ENCODE peak calls at places on chromosome 6, in six cellular contexts. S is WTC11, Z is A549, H is H1, P is K562, N is HepG2. L is an unnamed sample.
A peak's percentile ranks its signal among the peaks of the same experiment; 100 is the strongest.

GRCh38 chr6:106181664-106182418 is 95.7 kb downstream of the PRDM1 start:
- DNase-seq in H (no peak), Z (peak; percentile 17), P (no peak), N (no peak), S (no peak), L (no peak)

GRCh38 chr6:111838749-111839484 is 34.3 kb downstream of the FYN start:
- DNase-seq in H (no peak), S (no peak), N (no peak), Z (no peak), P (no peak), L (no peak)

GRCh38 chr6:72151742-72152141 is 265.4 kb downstream of the RIMS1 start:
- DNase-seq in H (no peak), S (no peak), P (no peak), N (no peak), Z (no peak), L (no peak)

GRCh38 chr6:149014631-149015171 is 267.9 kb downstream of the UST start:
- DNase-seq in Z (no peak), P (no peak), S (peak; percentile 65), N (no peak), H (peak; percentile 80), L (no peak)

GRCh38 chr6:30719356-30719755 is 796 bp upstream of the TUBB start:
- DNase-seq in H (no peak), N (no peak), P (no peak), S (no peak), Z (no peak), L (no peak)

GRCh38 chr6:36128073-36128472 is 2.2 kb upstream of the MAPK13 start:
- DNase-seq in S (no peak), P (no peak), H (no peak), N (no peak), Z (no peak), L (no peak)

GRCh38 chr6:129767776-129768490 is 58.0 kb upstream of the ARHGAP18 start:
- DNase-seq in Z (no peak), S (no peak), N (no peak), P (no peak), H (no peak), L (no peak)

GRCh38 chr6:35262596-35262995 is 3.1 kb downstream of the ZNF76 start:
- DNase-seq in Z (no peak), P (no peak), N (no peak), S (no peak), H (no peak), L (no peak)

GRCh38 chr6:99282479-99283062 is 66.9 kb downstream of the FAXC start:
- DNase-seq in N (no peak), P (no peak), S (no peak), H (no peak), Z (peak; percentile 10), L (peak; percentile 23)

GRCh38 chr6:10310826-10311225 is 104.0 kb downstream of the TFAP2A start:
- DNase-seq in N (no peak), H (no peak), Z (no peak), P (no peak), S (no peak), L (no peak)

GRCh38 chr6:29633532-29633901 is 534 bp upstream of the GABBR1 start:
- DNase-seq in H (no peak), Z (no peak), P (no peak), S (no peak), N (no peak), L (no peak)

GRCh38 chr6:4316867-4317400 is 181.6 kb upstream of the ECI2 start:
- DNase-seq in Z (peak; percentile 45), N (no peak), S (no peak), P (no peak), H (no peak), L (peak; percentile 91)

GRCh38 chr6:159758031-159759001 is 3.5 kb upstream of the ACAT2 start:
- DNase-seq in P (no peak), Z (peak; percentile 33), S (no peak), H (no peak), N (peak; percentile 68), L (no peak)

GRCh38 chr6:24899647-24900325 is 36.0 kb downstream of the RIPOR2 start:
- DNase-seq in H (no peak), N (no peak), Z (no peak), S (no peak), P (no peak), L (no peak)
- TF ChIP-seq JUN in H (no peak), N (no peak), Z (no peak), S (no peak), P (no peak), L (no peak)

GRCh38 chr6:44057931-44058616 is 69.2 kb downstream of the MRPL14 start:
- DNase-seq in Z (no peak), H (no peak), N (no peak), P (no peak), S (no peak), L (no peak)
- TF ChIP-seq JUN in Z (no peak), H (no peak), N (no peak), P (no peak), S (no peak), L (no peak)

DNA sequence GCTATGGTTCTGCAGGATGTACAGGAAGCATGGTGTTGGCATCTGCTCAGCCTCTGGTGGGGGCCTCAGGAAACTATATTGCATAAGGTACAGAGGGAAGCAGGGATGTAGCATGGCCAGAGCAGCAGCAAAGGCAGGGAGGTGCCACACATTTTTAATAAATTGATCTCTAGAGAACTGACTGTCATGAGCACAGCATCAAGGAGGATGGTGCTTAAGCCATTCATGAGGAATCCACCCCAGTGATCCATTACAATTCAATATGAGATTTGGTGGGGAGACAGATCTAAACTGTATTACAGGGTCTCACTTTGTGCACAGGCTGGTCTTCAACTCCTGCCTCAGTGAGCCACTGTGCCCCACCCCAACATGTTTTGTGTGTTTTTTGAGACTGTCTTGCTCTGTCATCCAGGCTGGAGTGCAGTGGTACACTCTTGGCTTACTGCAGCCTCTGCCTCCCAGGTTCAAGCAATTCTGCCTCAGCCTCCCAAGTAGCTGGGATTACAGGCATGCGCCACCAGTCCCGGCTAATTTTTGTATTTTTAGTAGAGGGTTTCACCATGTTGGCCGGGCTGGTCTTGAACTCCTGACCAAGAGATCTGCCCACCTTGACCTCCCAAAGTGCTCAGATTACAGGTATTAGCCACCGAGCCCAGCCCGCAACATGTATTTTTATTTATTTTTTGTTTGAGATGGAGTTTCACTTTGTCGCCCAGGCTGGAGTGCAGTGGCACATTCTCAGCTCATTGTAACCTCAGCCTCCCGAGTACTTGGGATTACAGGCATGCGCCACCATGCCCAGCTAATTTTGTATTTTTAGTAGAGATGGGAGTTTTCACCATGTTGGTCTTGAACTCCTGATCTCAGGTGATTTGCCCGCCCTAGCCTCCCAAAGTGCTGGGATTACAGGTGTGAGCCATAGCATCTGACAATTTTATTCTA is 10.3 kb downstream of the HSPA1B start:
- DNase-seq in S (no peak), P (no peak), Z (no peak), H (no peak), N (no peak), L (no peak)
- TF ChIP-seq JUN in S (no peak), P (no peak), Z (no peak), H (no peak), N (no peak), L (no peak)

DNA sequence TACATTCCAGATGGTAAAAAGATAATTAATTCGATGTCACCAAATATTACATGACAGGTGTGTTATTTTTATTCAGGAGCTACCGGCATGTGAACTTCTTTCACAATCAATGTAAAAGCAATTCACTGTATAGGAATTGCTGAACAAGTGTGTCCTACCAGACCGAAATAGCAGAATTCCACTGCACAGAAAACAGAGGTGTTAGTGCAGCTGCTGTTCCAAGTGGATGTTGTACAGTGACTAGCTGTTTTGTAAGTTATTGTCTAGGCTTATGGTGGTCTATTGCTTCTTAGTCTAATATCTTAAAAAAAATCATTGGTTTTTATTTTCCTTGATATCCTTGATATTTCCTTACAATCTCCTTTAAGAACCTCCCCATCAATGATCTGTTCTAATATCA is 107.4 kb downstream of the COL19A1 start:
- DNase-seq in H (no peak), S (no peak), P (no peak), N (no peak), Z (no peak), L (no peak)
- TF ChIP-seq JUN in H (no peak), S (no peak), P (no peak), N (no peak), Z (no peak), L (no peak)

GRCh38 chr6:43436577-43437282 is 9.4 kb downstream of the ABCC10 start:
- DNase-seq in S (no peak), Z (peak; percentile 62), H (no peak), N (peak; percentile 97), P (peak; percentile 53), L (peak; percentile 76)
- TF ChIP-seq JUN in S (no peak), Z (peak; percentile 20), H (no peak), N (peak; percentile 57), P (no peak), L (peak; percentile 48)

GRCh38 chr6:21949211-21949801 is 347.5 kb downstream of the PRL start:
- DNase-seq in P (no peak), Z (no peak), S (no peak), H (no peak), N (peak; percentile 12), L (no peak)

GRCh38 chr6:21958428-21958827 is 338.4 kb downstream of the PRL start:
- DNase-seq in N (no peak), Z (no peak), H (no peak), S (no peak), P (no peak), L (peak; percentile 44)

GRCh38 chr6:21952367-21952766 is 344.5 kb downstream of the PRL start:
- DNase-seq in N (no peak), P (no peak), H (no peak), S (no peak), Z (no peak), L (no peak)

GRCh38 chr6:21955196-21955595 is 341.6 kb downstream of the PRL start:
- DNase-seq in H (no peak), N (no peak), P (no peak), Z (no peak), S (no peak), L (no peak)

DNA sequence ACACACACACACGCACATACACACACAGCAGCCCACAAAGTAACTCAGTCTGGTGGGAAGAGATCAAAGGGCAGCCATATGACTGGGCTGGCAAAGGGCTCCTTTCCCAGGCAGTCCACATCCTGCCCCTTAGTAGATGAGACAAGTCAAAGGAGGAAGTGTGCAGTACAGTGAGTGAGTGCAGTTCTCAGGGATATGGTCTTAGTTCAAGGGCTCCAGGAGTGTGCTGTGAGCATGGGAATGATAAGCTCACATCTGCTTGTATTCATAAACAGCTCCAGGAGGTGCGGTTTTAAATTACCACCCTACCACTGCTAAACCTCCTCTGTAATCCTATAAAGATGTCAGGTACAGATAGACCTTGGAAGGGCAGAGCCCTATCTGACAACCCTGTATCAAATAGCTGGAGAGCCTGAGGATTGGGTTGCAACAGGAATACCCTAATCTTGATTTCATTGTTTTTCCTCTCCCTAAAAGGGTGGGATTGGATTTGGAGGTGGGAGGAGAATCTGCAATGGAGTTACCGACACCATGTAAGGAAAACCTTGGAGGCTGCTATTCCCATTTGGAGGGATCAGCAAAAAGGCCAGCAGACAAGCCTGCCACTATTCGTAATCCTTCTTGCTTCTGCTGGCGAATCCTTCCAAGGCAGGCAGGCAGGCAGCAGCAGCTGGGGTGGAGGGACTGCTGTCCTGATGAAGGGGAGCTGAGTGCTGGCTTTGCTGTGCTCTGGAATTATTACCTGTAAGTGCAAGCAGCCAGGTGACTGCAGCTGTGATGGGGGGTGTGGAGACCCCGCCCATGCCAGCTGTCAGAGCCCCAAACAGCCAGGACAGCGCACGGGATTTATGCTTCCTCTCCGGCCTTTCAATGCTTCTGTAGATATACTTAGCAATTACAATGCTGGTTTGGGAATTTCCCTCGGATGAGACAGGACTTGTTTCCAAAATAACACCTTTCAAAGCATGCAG is 342.7 kb downstream of the PRL start:
- DNase-seq in P (peak; percentile 17), Z (no peak), N (peak; percentile 15), H (no peak), S (peak; percentile 21), L (peak; percentile 98)
- TF ChIP-seq JUN in P (no peak), Z (no peak), N (no peak), H (no peak), S (no peak), L (peak; percentile 31)